ENCODE peak calls at places on chromosomes 11 and 22, in eight cellular contexts. D, S, R, J, M, Y, H and Z are unnamed samples.

GRCh38 chr22:50246242-50247175 is 1.7 kb upstream of the TUBGCP6 start:
- DNase-seq in D (no peak), S (no peak), R (no peak), J (no peak), M (no peak), Y (no peak), H (no peak), Z (no peak)

GRCh38 chr11:114075891-114076441 is 16.5 kb downstream of the ZBTB16 start:
- DNase-seq in D (no peak), S (peak; percentile 44), R (peak; percentile 71), J (peak; percentile 92), M (no peak), Y (peak; percentile 76), H (peak; percentile 7), Z (peak; percentile 74)

GRCh38 chr11:1178201-1178885 is 20.6 kb downstream of the MUC5AC start:
- DNase-seq in D (peak; percentile 49), S (no peak), R (no peak), J (no peak), M (no peak), Y (peak; percentile 50), H (no peak), Z (no peak)

GRCh38 chr22:26615149-26615548 is 2.7 kb downstream of the CRYBB1 start:
- DNase-seq in D (no peak), S (no peak), R (no peak), J (no peak), M (peak; percentile 23), Y (no peak), H (no peak), Z (no peak)

GRCh38 chr11:27600656-27601055 is 94.1 kb upstream of the LIN7C start:
- DNase-seq in D (no peak), S (no peak), R (no peak), J (no peak), M (no peak), Y (no peak), H (no peak), Z (no peak)

GRCh38 chr11:107898270-107898669 is 30.0 kb upstream of the RAB39A start:
- DNase-seq in D (no peak), S (peak; percentile 35), R (peak; percentile 44), J (peak; percentile 65), M (no peak), Y (no peak), H (no peak), Z (peak; percentile 59)

GRCh38 chr11:2825886-2826678 is 59.5 kb downstream of the CDKN1C start:
- DNase-seq in D (peak; percentile 80), S (peak; percentile 95), R (peak; percentile 47), J (peak; percentile 93), M (no peak), Y (peak; percentile 86), H (peak; percentile 88), Z (peak; percentile 98)

GRCh38 chr11:117743121-117743815 is 53.7 kb downstream of the DSCAML1 start:
- DNase-seq in D (no peak), S (no peak), R (no peak), J (no peak), M (peak; percentile 64), Y (no peak), H (no peak), Z (no peak)

GRCh38 chr11:124951341-124951740 is 2.7 kb upstream of the CCDC15 start:
- DNase-seq in D (no peak), S (no peak), R (no peak), J (no peak), M (no peak), Y (no peak), H (no peak), Z (no peak)

GRCh38 chr22:36595968-36596367 is 67.0 kb upstream of the EIF3D start:
- DNase-seq in D (peak; percentile 37), S (no peak), R (no peak), J (no peak), M (no peak), Y (no peak), H (no peak), Z (no peak)

GRCh38 chr11:92739020-92739419 is 230.4 kb upstream of the MTNR1B start:
- DNase-seq in D (no peak), S (peak; percentile 16), R (no peak), J (peak; percentile 65), M (no peak), Y (no peak), H (peak; percentile 19), Z (peak; percentile 31)

GRCh38 chr11:116579857-116580727 is 192.7 kb downstream of the BUD13 start:
- DNase-seq in D (no peak), S (no peak), R (peak; percentile 85), J (no peak), M (peak; percentile 66), Y (no peak), H (no peak), Z (no peak)
- H3K4me3 ChIP-seq in D (no peak overlapping the region), S (no peak overlapping the region), R (peak overlapping the region; percentile 59), J (no peak overlapping the region), M (no peak overlapping the region), Y (peak overlapping the region; percentile 32), H (no peak overlapping the region), Z (no peak overlapping the region)

GRCh38 chr11:3926458-3927095 is 71.1 kb downstream of the STIM1 start:
- DNase-seq in D (no peak), S (no peak), R (no peak), J (no peak), M (no peak), Y (no peak), H (no peak), Z (peak; percentile 17)

GRCh38 chr11:3929232-3929631 is 73.8 kb downstream of the STIM1 start:
- DNase-seq in D (no peak), S (no peak), R (no peak), J (no peak), M (no peak), Y (no peak), H (no peak), Z (no peak)

GRCh38 chr11:3929689-3930088 is 74.2 kb downstream of the STIM1 start:
- DNase-seq in D (no peak), S (no peak), R (no peak), J (no peak), M (no peak), Y (no peak), H (no peak), Z (no peak)

GRCh38 chr11:3925513-3925912 is 70.0 kb downstream of the STIM1 start:
- DNase-seq in D (no peak), S (no peak), R (no peak), J (no peak), M (no peak), Y (no peak), H (no peak), Z (no peak)

DNA sequence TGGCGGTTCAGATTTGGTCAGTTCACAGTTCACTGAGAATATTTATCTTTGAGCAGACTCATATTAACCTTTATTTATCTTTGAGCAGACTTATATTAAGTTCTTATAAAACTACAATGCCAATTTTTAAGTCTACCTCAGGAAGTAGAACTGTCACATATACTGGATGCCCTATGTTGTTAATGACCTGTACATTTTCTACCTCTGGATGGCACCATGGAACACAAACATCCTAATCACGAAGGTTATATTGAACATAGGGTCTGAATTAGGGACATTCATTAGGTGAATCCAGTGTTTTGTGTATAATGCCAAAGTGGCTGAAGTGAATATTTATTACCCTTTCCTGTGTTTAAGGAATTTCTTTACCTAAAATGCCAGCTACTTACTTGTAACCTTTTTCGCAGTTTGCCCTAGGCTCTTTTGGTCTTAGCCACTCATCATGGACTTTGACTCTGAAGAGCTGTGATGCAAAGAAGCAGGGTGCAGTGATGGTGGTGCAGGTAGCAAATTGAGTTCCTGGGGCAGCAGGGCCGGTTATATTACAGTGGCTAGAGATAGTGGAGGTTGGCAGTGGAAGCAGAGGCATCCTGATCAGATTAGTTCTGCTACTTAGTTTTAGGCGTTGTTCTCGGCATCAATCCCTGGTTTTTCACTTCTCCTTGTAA is 71.8 kb downstream of the STIM1 start:
- DNase-seq in D (no peak), S (no peak), R (no peak), J (no peak), M (no peak), Y (no peak), H (no peak), Z (no peak)
- TF ChIP-seq CTCF in D (peak; percentile 24), S (no peak), R (no peak), J (no peak), M (no peak), Y (no peak), H (no peak), Z (no peak)

DNA sequence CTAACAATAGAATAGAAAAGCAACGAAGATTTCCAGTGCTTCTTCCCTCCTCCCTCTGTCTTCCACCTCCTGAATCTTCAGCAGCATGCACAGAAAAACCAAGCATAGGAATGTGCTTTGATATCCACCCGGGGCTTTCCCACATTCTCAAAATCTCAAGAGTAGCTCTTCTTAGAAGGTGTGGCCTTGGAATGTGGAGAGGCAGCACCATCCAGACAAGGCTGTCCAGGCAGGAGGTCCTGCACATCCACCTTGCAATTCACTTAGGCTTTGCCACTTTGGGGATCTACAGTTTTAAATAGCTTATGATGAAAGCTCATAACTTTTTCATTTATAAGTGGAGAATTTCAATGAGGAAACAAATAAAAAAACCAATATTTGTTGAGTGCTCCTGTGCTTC is 72.9 kb downstream of the KIRREL3 start:
- DNase-seq in D (no peak), S (no peak), R (no peak), J (no peak), M (no peak), Y (no peak), H (no peak), Z (no peak)
- H3K4me3 ChIP-seq in D (no peak overlapping the region), S (no peak overlapping the region), R (no peak overlapping the region), J (no peak overlapping the region), M (no peak overlapping the region), Y (no peak overlapping the region), H (no peak overlapping the region), Z (no peak overlapping the region)

DNA sequence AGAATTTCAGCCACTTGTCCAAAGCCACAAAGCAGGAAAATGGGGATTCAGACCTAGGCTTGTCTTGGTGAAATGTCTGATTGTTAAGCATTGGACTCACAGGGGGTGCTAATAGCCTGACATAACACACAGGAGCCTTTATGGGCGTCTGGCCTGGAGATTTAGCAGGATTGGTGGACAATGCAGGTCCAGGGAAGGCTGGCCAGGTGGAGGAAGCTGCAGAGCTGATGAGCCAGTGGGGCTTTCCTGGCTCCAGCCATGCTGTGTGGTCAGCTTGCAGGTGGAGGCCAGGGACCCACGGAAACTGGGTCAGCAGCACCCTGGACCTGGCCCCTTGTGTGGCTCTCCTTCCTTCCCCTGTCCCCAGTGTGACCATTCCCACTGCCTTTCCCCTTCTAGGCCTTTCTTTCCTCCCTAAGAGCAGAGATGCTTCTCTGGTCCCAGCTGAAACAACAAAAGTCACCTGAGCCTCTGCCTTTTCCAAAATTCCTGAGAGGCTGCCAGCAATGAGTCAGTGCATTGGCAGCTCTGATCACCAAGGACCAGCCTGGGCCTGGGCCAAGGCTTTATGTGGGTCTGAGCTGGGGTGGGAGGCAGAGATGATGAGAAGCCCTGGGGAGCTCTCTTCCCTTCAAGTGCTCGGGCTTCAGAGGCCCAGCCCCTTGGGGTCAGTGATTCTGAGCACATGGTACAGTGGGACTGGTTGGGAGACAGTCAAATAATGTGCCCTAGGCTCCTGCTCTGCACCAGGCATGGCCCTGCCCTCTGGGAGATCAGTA is 85.2 kb downstream of the CCDC81 start:
- DNase-seq in D (peak; percentile 72), S (peak; percentile 91), R (no peak), J (peak; percentile 92), M (no peak), Y (no peak), H (no peak), Z (peak; percentile 96)
- TF ChIP-seq CTCF in D (no peak), S (peak; percentile 10), R (no peak), J (no peak), M (no peak), Y (no peak), H (no peak), Z (no peak)